ENCODE peak calls at places on chromosomes 11 and 22, in six cellular contexts. P is naive thymus-derived CD4-positive, alpha-beta T cell; L is fibroblast of lung; C is ovary; S is K562; U is ascending aorta. J is an unnamed sample.

GRCh38 chr11:45895553-45896259 is 10.3 kb downstream of the MAPK8IP1 start:
- DNase-seq in P (no peak), L (no peak), U (no peak), C (no peak), S (no peak), J (no peak)

GRCh38 chr22:17257578-17257977 is 38.3 kb upstream of the ADA2 start:
- DNase-seq in S (no peak), L (no peak), P (no peak), U (no peak), C (no peak), J (no peak)

GRCh38 chr22:42943981-42944380 is 71.0 kb downstream of the PACSIN2 start:
- DNase-seq in P (no peak), L (no peak), U (no peak), S (no peak), C (no peak), J (no peak)

GRCh38 chr11:72102162-72102561 is 935 bp downstream of the LAMTOR1 start:
- DNase-seq in P (no peak), L (no peak), U (no peak), C (no peak), S (no peak), J (no peak)

GRCh38 chr11:77191823-77192495 is 63.9 kb downstream of the MYO7A start:
- DNase-seq in P (peak; percentile 32), S (peak; percentile 79), L (peak; percentile 31), C (peak; percentile 61), U (no peak), J (peak; percentile 19)

GRCh38 chr22:41417622-41418390 is 28.8 kb downstream of the TOB2 start:
- DNase-seq in C (peak; percentile 73), P (no peak), S (no peak), L (peak; percentile 11), U (peak; percentile 85), J (no peak)

GRCh38 chr11:2451916-2452694 is 7.3 kb downstream of the KCNQ1 start:
- DNase-seq in U (no peak), P (no peak), L (no peak), S (no peak), C (no peak), J (no peak)

GRCh38 chr11:3095712-3096361 is 38.6 kb upstream of the CARS1 start:
- DNase-seq in P (no peak), S (no peak), L (peak; percentile 81), U (peak; percentile 7), C (peak; percentile 21), J (no peak)

GRCh38 chr11:104764718-104765045 is 133.6 kb downstream of the CASP12 start:
- DNase-seq in C (no peak), S (no peak), P (no peak), L (peak; percentile 29), U (no peak), J (no peak)

GRCh38 chr11:132988381-132988780 is 543.9 kb downstream of the OPCML start:
- DNase-seq in S (no peak), C (no peak), P (no peak), U (no peak), L (no peak), J (no peak)

GRCh38 chr22:48635825-48636224 is 1191.8 kb downstream of the BRD1 start:
- DNase-seq in L (no peak), P (no peak), U (no peak), C (no peak), S (no peak), J (no peak)

GRCh38 chr22:49826603-49827306 is 918 bp downstream of the BRD1 start:
- DNase-seq in S (peak; percentile 45), U (no peak), P (peak; percentile 54), C (peak; percentile 65), L (peak; percentile 55), J (peak; percentile 55)

GRCh38 chr11:62595124-62595523 is 3.8 kb upstream of the TUT1 start:
- DNase-seq in U (no peak), L (no peak), C (no peak), S (no peak), P (no peak), J (no peak)

GRCh38 chr11:120539681-120540369 is 28.3 kb downstream of the GRIK4 start:
- DNase-seq in C (no peak), S (no peak), U (no peak), L (peak; percentile 82), P (no peak), J (no peak)

GRCh38 chr22:43884600-43885318 is 7.1 kb downstream of the PNPLA5 start:
- DNase-seq in P (no peak), U (no peak), L (peak; percentile 25), C (peak; percentile 64), S (peak; percentile 63), J (peak; percentile 17)

GRCh38 chr11:69799582-69799981 is 19.6 kb downstream of the FGF3 start:
- DNase-seq in L (peak; percentile 20), P (no peak), S (peak; percentile 67), C (no peak), U (no peak), J (no peak)

GRCh38 chr22:28810839-28811491 is 10.6 kb upstream of the XBP1 start:
- DNase-seq in S (no peak), L (no peak), P (peak; percentile 57), U (no peak), C (no peak), J (peak; percentile 60)

GRCh38 chr22:31081963-31082605 is 966 bp downstream of the SMTN start:
- DNase-seq in L (peak; percentile 46), C (no peak), P (no peak), S (no peak), U (no peak), J (no peak)

GRCh38 chr11:118789501-118790356 is 1.2 kb downstream of the DDX6 start:
- DNase-seq in S (peak; percentile 67), L (peak; percentile 25), P (peak; percentile 59), C (no peak), U (no peak), J (peak; percentile 59)

GRCh38 chr11:126597041-126597440 is 241.6 kb downstream of the ST3GAL4 start:
- DNase-seq in P (no peak), C (no peak), L (no peak), S (no peak), U (no peak), J (no peak)

GRCh38 chr11:12963789-12964536 is 45.2 kb upstream of the RASSF10 start:
- DNase-seq in L (peak; percentile 37), U (no peak), P (peak; percentile 39), C (peak; percentile 57), S (peak; percentile 75), J (peak; percentile 56)

GRCh38 chr11:38835986-38836385 is 2237.9 kb upstream of the RAG2 start:
- DNase-seq in C (no peak), P (no peak), S (no peak), L (no peak), U (no peak), J (no peak)

GRCh38 chr22:28917747-28918543 is 34.6 kb downstream of the ZNRF3 start:
- DNase-seq in S (no peak), U (no peak), P (no peak), C (peak; percentile 38), L (peak; percentile 70), J (no peak)

GRCh38 chr11:27328602-27329001 is 34.4 kb downstream of the CCDC34 start:
- DNase-seq in P (no peak), C (no peak), L (peak; percentile 15), U (no peak), S (no peak), J (no peak)

GRCh38 chr11:115157247-115157646 is 347.0 kb downstream of the CADM1 start:
- DNase-seq in U (no peak), C (no peak), P (no peak), S (no peak), L (no peak), J (no peak)

GRCh38 chr11:123193742-123194141 is 1.3 kb downstream of the CLMP start:
- DNase-seq in U (no peak), S (no peak), L (no peak), P (no peak), C (no peak), J (no peak)

GRCh38 chr11:123194308-123195181 is 503 bp downstream of the CLMP start:
- DNase-seq in L (no peak), P (no peak), U (no peak), C (peak; percentile 38), S (no peak), J (no peak)

GRCh38 chr11:123188508-123189165 is 6.4 kb downstream of the CLMP start:
- DNase-seq in L (peak; percentile 86), U (no peak), S (no peak), P (no peak), C (no peak), J (no peak)

GRCh38 chr11:123190504-123190903 is 4.5 kb downstream of the CLMP start:
- DNase-seq in U (no peak), L (no peak), C (no peak), S (no peak), P (no peak), J (no peak)

GRCh38 chr11:123191939-123192338 is 3.1 kb downstream of the CLMP start:
- DNase-seq in C (no peak), L (no peak), P (no peak), S (no peak), U (no peak), J (no peak)
- H3K4me1 ChIP-seq in C (peaks cover 10% of the 10 kb centered on the region), L (peaks cover 34% of the 10 kb centered on the region), P (no peaks in the 10 kb centered on the region), S (peaks cover 5% of the 10 kb centered on the region), U (peaks cover 37% of the 10 kb centered on the region), J (peaks cover 18% of the 10 kb centered on the region)

GRCh38 chr11:64238076-64238475 is 2.8 kb upstream of the FKBP2 start:
- DNase-seq in S (no peak), P (no peak), U (no peak), C (no peak), L (no peak), J (no peak)
- H3K4me1 ChIP-seq in S (peaks cover 64% of the 10 kb centered on the region), P (peaks cover 22% of the 10 kb centered on the region), U (peaks cover 35% of the 10 kb centered on the region), C (peaks cover 15% of the 10 kb centered on the region), L (peaks cover 9% of the 10 kb centered on the region), J (peaks cover 44% of the 10 kb centered on the region)

GRCh38 chr22:24555160-24555495 is 190 bp upstream of the GUCD1 start:
- DNase-seq in P (peak; percentile 95), C (peak; percentile 100), S (peak; percentile 96), U (peak; percentile 99), L (peak; percentile 98), J (peak; percentile 98)
- H3K4me1 ChIP-seq in P (peaks cover 20% of the 10 kb centered on the region), C (peaks cover 12% of the 10 kb centered on the region), S (peaks cover 22% of the 10 kb centered on the region), U (peaks cover 32% of the 10 kb centered on the region), L (peaks cover 10% of the 10 kb centered on the region), J (peaks cover 52% of the 10 kb centered on the region)

GRCh38 chr22:20205964-20206708 is 55.3 kb upstream of the CCDC188 start:
- DNase-seq in C (peak; percentile 71), U (no peak), L (peak; percentile 46), S (peak; percentile 99), P (peak; percentile 63), J (peak; percentile 66)

GRCh38 chr22:20205464-20205963 is 54.7 kb upstream of the CCDC188 start:
- DNase-seq in P (no peak), S (no peak), L (no peak), C (no peak), U (no peak), J (no peak)

GRCh38 chr22:20204281-20204680 is 53.4 kb upstream of the CCDC188 start:
- DNase-seq in C (no peak), S (no peak), P (no peak), U (no peak), L (no peak), J (no peak)

GRCh38 chr22:20203142-20204099 is 52.6 kb upstream of the CCDC188 start:
- DNase-seq in U (no peak), S (peak; percentile 59), P (no peak), C (no peak), L (peak; percentile 45), J (no peak)

DNA sequence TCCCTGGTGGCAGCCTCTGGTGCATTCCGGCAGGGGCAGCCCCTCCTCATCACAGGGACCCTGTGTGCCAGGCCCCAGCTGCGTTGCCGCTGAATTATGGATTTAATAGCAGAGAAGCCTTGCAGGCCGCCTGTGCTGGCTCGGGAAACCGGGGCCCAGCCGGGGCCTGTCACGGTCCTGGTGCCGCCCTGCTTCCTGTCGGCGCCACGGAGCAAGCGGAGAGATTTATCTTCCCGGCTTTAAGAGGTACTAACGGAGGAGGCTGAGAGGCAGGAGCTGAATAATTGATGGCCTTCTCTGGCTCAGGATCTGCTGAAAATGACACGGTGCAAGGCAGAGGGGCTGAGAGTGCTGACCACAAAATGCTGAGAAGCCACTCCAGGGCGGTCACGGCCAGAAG is 54.0 kb upstream of the CCDC188 start:
- DNase-seq in C (no peak), P (no peak), U (no peak), S (no peak), L (no peak), J (no peak)
- H3K4me1 ChIP-seq in C (peaks cover 12% of the 10 kb centered on the region), P (peaks cover 16% of the 10 kb centered on the region), U (peaks cover 12% of the 10 kb centered on the region), S (peaks cover 70% of the 10 kb centered on the region), L (peaks cover 26% of the 10 kb centered on the region), J (peaks cover 29% of the 10 kb centered on the region)

J was measured in CD4-positive, alpha-beta memory T cell.